ENCODE peak calls at places on chromosome 10, in four cellular contexts. One of them, this sample, is unnamed.
A peak's percentile ranks its signal among the peaks of the same experiment; 100 is the strongest.

GRCh38 chr10:44978570-44979280 is at the start of gene DEPP1:
- DNase-seq in HepG2: peak; percentile 95
- DNase-seq in K562: peak; percentile 95
- DNase-seq in HEK293T: peak; percentile 86
- DNase-seq in this sample: peak; percentile 80

GRCh38 chr10:93166116-93166515 is 92.4 kb downstream of the CYP26A1 start:
- DNase-seq in HepG2: no peak
- DNase-seq in K562: no peak
- DNase-seq in HEK293T: no peak
- DNase-seq in this sample: no peak

GRCh38 chr10:96747734-96748550 is 27.6 kb upstream of the PIK3AP1 start:
- DNase-seq in HepG2: peak; percentile 16
- DNase-seq in K562: no peak
- DNase-seq in HEK293T: no peak
- DNase-seq in this sample: no peak

GRCh38 chr10:6195891-6196290 is 6.8 kb upstream of the PFKFB3 start:
- DNase-seq in HepG2: no peak
- DNase-seq in K562: no peak
- DNase-seq in HEK293T: no peak
- DNase-seq in this sample: no peak

GRCh38 chr10:17010363-17011145 is 119.1 kb downstream of the CUBN start:
- DNase-seq in HepG2: no peak
- DNase-seq in K562: no peak
- DNase-seq in HEK293T: no peak
- DNase-seq in this sample: no peak

GRCh38 chr10:15485684-15486316 is 114.7 kb upstream of the FAM171A1 start:
- DNase-seq in HepG2: no peak
- DNase-seq in K562: no peak
- DNase-seq in HEK293T: no peak
- DNase-seq in this sample: no peak

GRCh38 chr10:126314848-126315247 is 73.4 kb downstream of the ADAM12 start:
- DNase-seq in HepG2: no peak
- DNase-seq in K562: no peak
- DNase-seq in HEK293T: no peak
- DNase-seq in this sample: no peak

GRCh38 chr10:122475130-122475529 is 13.8 kb downstream of the HTRA1 start:
- DNase-seq in HepG2: no peak
- DNase-seq in K562: no peak
- DNase-seq in HEK293T: no peak
- DNase-seq in this sample: no peak

GRCh38 chr10:102651455-102652169 is 7.3 kb downstream of the TRIM8 start:
- DNase-seq in HepG2: no peak
- DNase-seq in K562: no peak
- DNase-seq in HEK293T: no peak
- DNase-seq in this sample: no peak

GRCh38 chr10:87842220-87842641 is 21.1 kb downstream of the KLLN start:
- DNase-seq in HepG2: peak; percentile 77
- DNase-seq in K562: no peak
- DNase-seq in HEK293T: no peak
- DNase-seq in this sample: no peak

GRCh38 chr10:124239666-124240065 is 146.3 kb upstream of the CHST15 start:
- DNase-seq in HepG2: no peak
- DNase-seq in K562: no peak
- DNase-seq in HEK293T: no peak
- DNase-seq in this sample: peak; percentile 11

GRCh38 chr10:12716042-12716441 is 285.5 kb downstream of the CCDC3 start:
- DNase-seq in HepG2: no peak
- DNase-seq in K562: no peak
- DNase-seq in HEK293T: no peak
- DNase-seq in this sample: no peak

GRCh38 chr10:73871915-73872710 is 2.2 kb downstream of the CAMK2G start:
- DNase-seq in HepG2: no peak
- DNase-seq in K562: no peak
- DNase-seq in HEK293T: no peak
- DNase-seq in this sample: no peak

GRCh38 chr10:26781797-26782196 is 79.0 kb downstream of the ABI1 start:
- DNase-seq in HepG2: no peak
- DNase-seq in K562: no peak
- DNase-seq in HEK293T: no peak
- DNase-seq in this sample: no peak

GRCh38 chr10:50501478-50501877 is 122.3 kb downstream of the SGMS1 start:
- DNase-seq in HepG2: peak; percentile 7
- DNase-seq in K562: peak; percentile 27
- DNase-seq in HEK293T: no peak
- DNase-seq in this sample: no peak

GRCh38 chr10:130817046-130817624 is 494.4 kb downstream of the TCERG1L start:
- DNase-seq in HepG2: no peak
- DNase-seq in K562: no peak
- DNase-seq in HEK293T: no peak
- DNase-seq in this sample: no peak

DNA sequence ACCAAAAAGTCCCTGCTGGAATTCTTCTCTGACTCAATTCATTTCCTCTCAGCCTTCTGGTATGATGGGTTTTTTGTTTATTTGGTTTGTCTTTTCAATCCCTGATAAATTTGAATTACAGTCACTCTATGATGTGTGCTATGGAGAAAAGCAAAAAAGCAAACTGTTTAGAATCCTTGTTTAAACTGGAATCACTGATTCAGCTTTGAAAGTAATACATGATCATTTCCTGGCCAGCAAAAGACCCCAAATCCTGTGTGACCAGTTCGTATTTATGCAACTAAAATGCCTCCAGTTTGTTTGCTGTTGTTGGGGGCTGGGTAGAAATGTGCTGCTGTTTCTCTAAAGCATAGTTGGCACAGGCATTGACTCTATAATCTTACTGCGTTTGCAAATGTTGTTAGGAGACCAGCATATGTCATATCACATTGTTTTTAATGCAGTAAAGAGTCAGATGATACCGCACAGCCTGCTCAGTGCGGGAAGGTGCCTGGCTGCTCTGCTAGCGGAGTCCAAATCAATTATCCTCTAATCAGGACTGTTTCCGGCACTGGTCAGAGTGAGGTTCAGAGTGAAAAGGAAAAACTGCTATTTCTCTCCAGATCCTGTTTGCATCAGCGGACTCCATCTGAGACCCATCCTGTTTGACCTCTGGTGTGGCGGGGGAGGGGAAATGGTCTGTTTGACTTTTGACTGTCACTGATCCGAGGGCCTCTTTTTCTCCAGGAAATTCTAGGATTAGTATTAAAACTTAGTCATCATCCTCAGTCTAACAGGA is 40.6 kb upstream of the ADD3 start:
- DNase-seq in HepG2: peak; percentile 82
- DNase-seq in K562: no peak
- DNase-seq in HEK293T: no peak
- DNase-seq in this sample: no peak
- TF ChIP-seq ELF4 in HepG2: no peak
- TF ChIP-seq ELF4 in K562: no peak
- TF ChIP-seq ELF4 in HEK293T: no peak
- TF ChIP-seq ELF4 in this sample: no peak

GRCh38 chr10:77400041-77400440 is 237.6 kb downstream of the KCNMA1 start:
- DNase-seq in HepG2: no peak
- DNase-seq in K562: no peak
- DNase-seq in HEK293T: no peak
- DNase-seq in this sample: no peak
- TF ChIP-seq ELF4 in HepG2: no peak
- TF ChIP-seq ELF4 in K562: no peak
- TF ChIP-seq ELF4 in HEK293T: no peak
- TF ChIP-seq ELF4 in this sample: no peak

GRCh38 chr10:133277277-133277992 is 767 bp upstream of the ADAM8 start:
- DNase-seq in HepG2: no peak
- DNase-seq in K562: no peak
- DNase-seq in HEK293T: no peak
- DNase-seq in this sample: no peak
- TF ChIP-seq ELF4 in HepG2: no peak
- TF ChIP-seq ELF4 in K562: no peak
- TF ChIP-seq ELF4 in HEK293T: no peak
- TF ChIP-seq ELF4 in this sample: no peak

DNA sequence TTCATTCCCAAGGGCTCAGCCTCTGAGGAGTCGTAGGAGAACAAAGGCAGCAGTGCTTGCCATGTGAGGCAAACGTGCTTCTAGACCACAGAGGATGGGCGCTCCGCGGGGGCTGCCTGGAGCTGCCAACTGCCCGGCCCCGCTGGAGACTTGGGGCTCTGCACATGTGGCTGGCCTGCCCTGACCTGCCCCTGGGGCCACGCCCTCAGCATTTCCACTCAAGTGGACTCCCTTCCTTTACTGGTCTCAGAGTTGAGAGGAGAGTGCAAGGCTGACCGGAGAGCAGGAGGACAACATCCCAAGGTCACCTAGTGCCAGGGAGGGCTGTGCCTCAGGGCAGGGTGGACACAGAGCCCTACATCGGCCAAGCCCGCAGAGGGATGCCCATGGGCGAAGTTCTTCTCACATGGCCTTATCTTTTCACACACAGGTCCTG is 222.3 kb upstream of the ZNF32 start:
- DNase-seq in HepG2: no peak
- DNase-seq in K562: no peak
- DNase-seq in HEK293T: no peak
- DNase-seq in this sample: no peak
- TF ChIP-seq ELF4 in HepG2: no peak
- TF ChIP-seq ELF4 in K562: no peak
- TF ChIP-seq ELF4 in HEK293T: no peak
- TF ChIP-seq ELF4 in this sample: no peak

GRCh38 chr10:49173848-49174247 is 14.3 kb downstream of the TMEM273 start:
- DNase-seq in HepG2: no peak
- DNase-seq in K562: no peak
- DNase-seq in HEK293T: no peak
- DNase-seq in this sample: no peak

GRCh38 chr10:49175587-49176309 is 12.4 kb downstream of the TMEM273 start:
- DNase-seq in HepG2: no peak
- DNase-seq in K562: peak; percentile 5
- DNase-seq in HEK293T: no peak
- DNase-seq in this sample: no peak

GRCh38 chr10:49176310-49177268 is 11.6 kb downstream of the TMEM273 start:
- DNase-seq in HepG2: no peak
- DNase-seq in K562: peak; percentile 37
- DNase-seq in HEK293T: no peak
- DNase-seq in this sample: no peak

GRCh38 chr10:49174261-49174925 is 13.8 kb downstream of the TMEM273 start:
- DNase-seq in HepG2: no peak
- DNase-seq in K562: peak; percentile 72
- DNase-seq in HEK293T: no peak
- DNase-seq in this sample: no peak

GRCh38 chr10:49174926-49175500 is 13.2 kb downstream of the TMEM273 start:
- DNase-seq in HepG2: no peak
- DNase-seq in K562: peak; percentile 61
- DNase-seq in HEK293T: no peak
- DNase-seq in this sample: no peak
- TF ChIP-seq ELF4 in HepG2: no peak
- TF ChIP-seq ELF4 in K562: no peak
- TF ChIP-seq ELF4 in HEK293T: no peak
- TF ChIP-seq ELF4 in this sample: no peak

GRCh38 chr10:127979566-127979965 is 72.7 kb downstream of the PTPRE start:
- DNase-seq in HepG2: no peak
- DNase-seq in K562: no peak
- DNase-seq in HEK293T: no peak
- DNase-seq in this sample: no peak
- TF ChIP-seq ELF4 in HepG2: no peak
- TF ChIP-seq ELF4 in K562: no peak
- TF ChIP-seq ELF4 in HEK293T: no peak
- TF ChIP-seq ELF4 in this sample: no peak

GRCh38 chr10:70317943-70318318 is 34.1 kb upstream of the NPFFR1 start:
- DNase-seq in HepG2: no peak
- DNase-seq in K562: no peak
- DNase-seq in HEK293T: no peak
- DNase-seq in this sample: no peak
- TF ChIP-seq ELF4 in HepG2: no peak
- TF ChIP-seq ELF4 in K562: no peak
- TF ChIP-seq ELF4 in HEK293T: no peak
- TF ChIP-seq ELF4 in this sample: no peak